ENCODE peak calls at places on chromosome 2, in eight cellular contexts. One of them, this sample, is unnamed.

GRCh38 chr2:132668986-132669853 is 785 bp downstream of the LYPD1 start:
- DNase-seq in CD4-positive, alpha-beta T cell: no peak
- DNase-seq in stimulated activated naive CD8-positive, alpha-beta T cell treated with anti-CD3 and anti-CD28 coated beads, Interleukin-15, Interleukin-2, amounts not matched to agents 100 U/mL and 50 U/mL, for 24 hours: no peak
- DNase-seq in GM04503: no peak
- DNase-seq in HS-5: no peak
- DNase-seq in D341Med: peak; percentile 42
- DNase-seq in activated naive CD4-positive, alpha-beta T cell treated with anti-CD3 and anti-CD28 coated beads, Interleukin-2, amount 10 ng/mL, durations not matched to agents 7 days and 5 days: no peak
- DNase-seq in stimulated activated CD8-positive, alpha-beta memory T cell treated with anti-CD3 and anti-CD28 coated beads, Interleukin-15, amount 100 ng/mL, for 24 hours: no peak
- DNase-seq in this sample: no peak

GRCh38 chr2:63047193-63047533 is 3.5 kb upstream of the OTX1 start:
- DNase-seq in CD4-positive, alpha-beta T cell: no peak
- DNase-seq in stimulated activated naive CD8-positive, alpha-beta T cell treated with anti-CD3 and anti-CD28 coated beads, Interleukin-15, Interleukin-2, amounts not matched to agents 100 U/mL and 50 U/mL, for 24 hours: no peak
- DNase-seq in GM04503: no peak
- DNase-seq in HS-5: no peak
- DNase-seq in D341Med: no peak
- DNase-seq in activated naive CD4-positive, alpha-beta T cell treated with anti-CD3 and anti-CD28 coated beads, Interleukin-2, amount 10 ng/mL, durations not matched to agents 7 days and 5 days: no peak
- DNase-seq in stimulated activated CD8-positive, alpha-beta memory T cell treated with anti-CD3 and anti-CD28 coated beads, Interleukin-15, amount 100 ng/mL, for 24 hours: no peak
- DNase-seq in this sample: no peak

GRCh38 chr2:183541766-183542165 is 417.5 kb downstream of the NUP35 start:
- DNase-seq in CD4-positive, alpha-beta T cell: no peak
- DNase-seq in stimulated activated naive CD8-positive, alpha-beta T cell treated with anti-CD3 and anti-CD28 coated beads, Interleukin-15, Interleukin-2, amounts not matched to agents 100 U/mL and 50 U/mL, for 24 hours: no peak
- DNase-seq in GM04503: no peak
- DNase-seq in HS-5: peak; percentile 20
- DNase-seq in D341Med: no peak
- DNase-seq in activated naive CD4-positive, alpha-beta T cell treated with anti-CD3 and anti-CD28 coated beads, Interleukin-2, amount 10 ng/mL, durations not matched to agents 7 days and 5 days: no peak
- DNase-seq in stimulated activated CD8-positive, alpha-beta memory T cell treated with anti-CD3 and anti-CD28 coated beads, Interleukin-15, amount 100 ng/mL, for 24 hours: no peak
- DNase-seq in this sample: no peak

GRCh38 chr2:77513191-77513590 is 9.0 kb downstream of the LRRTM4 start:
- DNase-seq in CD4-positive, alpha-beta T cell: no peak
- DNase-seq in stimulated activated naive CD8-positive, alpha-beta T cell treated with anti-CD3 and anti-CD28 coated beads, Interleukin-15, Interleukin-2, amounts not matched to agents 100 U/mL and 50 U/mL, for 24 hours: no peak
- DNase-seq in GM04503: no peak
- DNase-seq in HS-5: no peak
- DNase-seq in D341Med: no peak
- DNase-seq in activated naive CD4-positive, alpha-beta T cell treated with anti-CD3 and anti-CD28 coated beads, Interleukin-2, amount 10 ng/mL, durations not matched to agents 7 days and 5 days: no peak
- DNase-seq in stimulated activated CD8-positive, alpha-beta memory T cell treated with anti-CD3 and anti-CD28 coated beads, Interleukin-15, amount 100 ng/mL, for 24 hours: no peak
- DNase-seq in this sample: no peak

GRCh38 chr2:175605989-175606841 is 395.9 kb downstream of the LNPK start:
- DNase-seq in CD4-positive, alpha-beta T cell: no peak
- DNase-seq in stimulated activated naive CD8-positive, alpha-beta T cell treated with anti-CD3 and anti-CD28 coated beads, Interleukin-15, Interleukin-2, amounts not matched to agents 100 U/mL and 50 U/mL, for 24 hours: no peak
- DNase-seq in GM04503: peak; percentile 47
- DNase-seq in HS-5: peak; percentile 90
- DNase-seq in D341Med: no peak
- DNase-seq in activated naive CD4-positive, alpha-beta T cell treated with anti-CD3 and anti-CD28 coated beads, Interleukin-2, amount 10 ng/mL, durations not matched to agents 7 days and 5 days: no peak
- DNase-seq in stimulated activated CD8-positive, alpha-beta memory T cell treated with anti-CD3 and anti-CD28 coated beads, Interleukin-15, amount 100 ng/mL, for 24 hours: no peak
- DNase-seq in this sample: no peak

GRCh38 chr2:25497862-25498407 is 156.2 kb upstream of the DNMT3A start:
- DNase-seq in CD4-positive, alpha-beta T cell: no peak
- DNase-seq in stimulated activated naive CD8-positive, alpha-beta T cell treated with anti-CD3 and anti-CD28 coated beads, Interleukin-15, Interleukin-2, amounts not matched to agents 100 U/mL and 50 U/mL, for 24 hours: no peak
- DNase-seq in GM04503: no peak
- DNase-seq in HS-5: no peak
- DNase-seq in D341Med: no peak
- DNase-seq in activated naive CD4-positive, alpha-beta T cell treated with anti-CD3 and anti-CD28 coated beads, Interleukin-2, amount 10 ng/mL, durations not matched to agents 7 days and 5 days: no peak
- DNase-seq in stimulated activated CD8-positive, alpha-beta memory T cell treated with anti-CD3 and anti-CD28 coated beads, Interleukin-15, amount 100 ng/mL, for 24 hours: no peak
- DNase-seq in this sample: no peak

GRCh38 chr2:138777996-138778395 is 2.2 kb downstream of the NXPH2 start:
- DNase-seq in CD4-positive, alpha-beta T cell: no peak
- DNase-seq in stimulated activated naive CD8-positive, alpha-beta T cell treated with anti-CD3 and anti-CD28 coated beads, Interleukin-15, Interleukin-2, amounts not matched to agents 100 U/mL and 50 U/mL, for 24 hours: no peak
- DNase-seq in GM04503: peak; percentile 5
- DNase-seq in HS-5: peak; percentile 48
- DNase-seq in D341Med: no peak
- DNase-seq in activated naive CD4-positive, alpha-beta T cell treated with anti-CD3 and anti-CD28 coated beads, Interleukin-2, amount 10 ng/mL, durations not matched to agents 7 days and 5 days: no peak
- DNase-seq in stimulated activated CD8-positive, alpha-beta memory T cell treated with anti-CD3 and anti-CD28 coated beads, Interleukin-15, amount 100 ng/mL, for 24 hours: no peak
- DNase-seq in this sample: no peak

GRCh38 chr2:23698733-23699391 is 228.1 kb downstream of the ATAD2B start:
- DNase-seq in CD4-positive, alpha-beta T cell: no peak
- DNase-seq in stimulated activated naive CD8-positive, alpha-beta T cell treated with anti-CD3 and anti-CD28 coated beads, Interleukin-15, Interleukin-2, amounts not matched to agents 100 U/mL and 50 U/mL, for 24 hours: no peak
- DNase-seq in GM04503: no peak
- DNase-seq in HS-5: no peak
- DNase-seq in D341Med: no peak
- DNase-seq in activated naive CD4-positive, alpha-beta T cell treated with anti-CD3 and anti-CD28 coated beads, Interleukin-2, amount 10 ng/mL, durations not matched to agents 7 days and 5 days: no peak
- DNase-seq in stimulated activated CD8-positive, alpha-beta memory T cell treated with anti-CD3 and anti-CD28 coated beads, Interleukin-15, amount 100 ng/mL, for 24 hours: no peak
- DNase-seq in this sample: no peak

GRCh38 chr2:3041841-3042600 is 335.6 kb downstream of the EIPR1 start:
- DNase-seq in CD4-positive, alpha-beta T cell: no peak
- DNase-seq in stimulated activated naive CD8-positive, alpha-beta T cell treated with anti-CD3 and anti-CD28 coated beads, Interleukin-15, Interleukin-2, amounts not matched to agents 100 U/mL and 50 U/mL, for 24 hours: no peak
- DNase-seq in GM04503: no peak
- DNase-seq in HS-5: no peak
- DNase-seq in D341Med: no peak
- DNase-seq in activated naive CD4-positive, alpha-beta T cell treated with anti-CD3 and anti-CD28 coated beads, Interleukin-2, amount 10 ng/mL, durations not matched to agents 7 days and 5 days: no peak
- DNase-seq in stimulated activated CD8-positive, alpha-beta memory T cell treated with anti-CD3 and anti-CD28 coated beads, Interleukin-15, amount 100 ng/mL, for 24 hours: no peak
- DNase-seq in this sample: peak; percentile 52

GRCh38 chr2:98445167-98445522 is 487 bp downstream of the INPP4A start:
- DNase-seq in CD4-positive, alpha-beta T cell: no peak
- DNase-seq in stimulated activated naive CD8-positive, alpha-beta T cell treated with anti-CD3 and anti-CD28 coated beads, Interleukin-15, Interleukin-2, amounts not matched to agents 100 U/mL and 50 U/mL, for 24 hours: peak; percentile 46
- DNase-seq in GM04503: no peak
- DNase-seq in HS-5: no peak
- DNase-seq in D341Med: peak; percentile 70
- DNase-seq in activated naive CD4-positive, alpha-beta T cell treated with anti-CD3 and anti-CD28 coated beads, Interleukin-2, amount 10 ng/mL, durations not matched to agents 7 days and 5 days: peak; percentile 57
- DNase-seq in stimulated activated CD8-positive, alpha-beta memory T cell treated with anti-CD3 and anti-CD28 coated beads, Interleukin-15, amount 100 ng/mL, for 24 hours: no peak
- DNase-seq in this sample: no peak